ENCODE peak calls at places on chromosome 10, in five cellular contexts. F, D, G, X and M are unnamed samples.

GRCh38 chr10:52771534-52772455 is 789 bp downstream of the MBL2 start:
- DNase-seq in D (no peak), X (peak), G (no peak), F (no peak), M (no peak)

GRCh38 chr10:132766291-132766690 is 19.7 kb downstream of the NKX6-2 start:
- DNase-seq in F (no peak), D (no peak), X (no peak), G (no peak), M (no peak)

GRCh38 chr10:101512741-101513140 is 75.3 kb downstream of the POLL start:
- DNase-seq in G (no peak), D (no peak), F (no peak), X (no peak), M (no peak)

GRCh38 chr10:4241724-4242345 is 456.8 kb upstream of the KLF6 start:
- DNase-seq in G (no peak), F (peak), D (no peak), X (no peak), M (no peak)

GRCh38 chr10:122279725-122280141 is 8.6 kb downstream of the BTBD16 start:
- DNase-seq in F (no peak), G (peak), D (peak), X (peak), M (no peak)

GRCh38 chr10:11499425-11500071 is 111.9 kb downstream of the USP6NL start:
- DNase-seq in X (no peak), F (no peak), D (no peak), G (peak), M (no peak)

GRCh38 chr10:112526906-112527305 is 79.9 kb downstream of the VTI1A start:
- DNase-seq in G (no peak), F (no peak), X (no peak), D (peak), M (no peak)

GRCh38 chr10:96255569-96256335 is 15.6 kb downstream of the BLNK start:
- DNase-seq in X (no peak), D (no peak), G (no peak), F (no peak), M (no peak)

GRCh38 chr10:59362184-59362966 is at the start of gene FAM13C:
- DNase-seq in F (peak), G (no peak), X (peak), D (no peak), M (no peak)

GRCh38 chr10:116646502-116646901 is 25.7 kb downstream of the PNLIPRP2 start:
- DNase-seq in X (no peak), D (no peak), F (no peak), G (no peak), M (no peak)

GRCh38 chr10:31650010-31650409 is 278.6 kb downstream of the ARHGAP12 start:
- DNase-seq in F (no peak), D (no peak), X (no peak), G (no peak), M (no peak)

GRCh38 chr10:27372095-27372494 is 131.5 kb upstream of the ACBD5 start:
- DNase-seq in F (no peak), D (no peak), G (no peak), X (no peak), M (no peak)

GRCh38 chr10:11568578-11568977 is 42.9 kb downstream of the USP6NL start:
- DNase-seq in X (no peak), D (no peak), G (no peak), F (no peak), M (no peak)

GRCh38 chr10:23540401-23540800 is 101.5 kb downstream of the OTUD1 start:
- DNase-seq in X (no peak), G (no peak), D (no peak), F (no peak), M (no peak)

GRCh38 chr10:30589441-30589840 is 40.1 kb downstream of the LYZL2 start:
- DNase-seq in X (no peak), G (no peak), D (no peak), F (no peak), M (no peak)

GRCh38 chr10:65219444-65219843 is 1698.2 kb downstream of the REEP3 start:
- DNase-seq in X (no peak), D (no peak), G (no peak), F (no peak), M (no peak)

GRCh38 chr10:118621304-118621942 is 26.0 kb upstream of the PRLHR start:
- DNase-seq in D (no peak), G (no peak), F (no peak), X (no peak), M (no peak)

GRCh38 chr10:13340626-13341370 is 7.3 kb downstream of the SEPHS1 start:
- DNase-seq in F (no peak), G (no peak), X (no peak), D (no peak), M (peak)

GRCh38 chr10:18859659-18860058 is 188.9 kb upstream of the MALRD1 start:
- DNase-seq in X (no peak), D (no peak), F (no peak), G (no peak), M (no peak)

GRCh38 chr10:24869354-24870016 is 82.9 kb downstream of the PRTFDC1 start:
- DNase-seq in X (no peak), F (no peak), D (no peak), G (peak), M (no peak)

GRCh38 chr10:133257489-133258065 is 19.1 kb downstream of the ADAM8 start:
- DNase-seq in D (no peak), X (no peak), F (no peak), G (peak), M (no peak)

GRCh38 chr10:133247681-133248333 is 10.2 kb downstream of the VENTX start:
- DNase-seq in F (no peak), D (no peak), X (no peak), G (peak), M (no peak)

GRCh38 chr10:52940921-52941320 is 168.3 kb upstream of the MBL2 start:
- DNase-seq in G (peak), F (no peak), X (no peak), D (no peak), M (no peak)

GRCh38 chr10:116723428-116724281 is 18.7 kb downstream of the HSPA12A start:
- DNase-seq in D (no peak), G (no peak), X (no peak), F (no peak), M (no peak)

GRCh38 chr10:5869156-5869555 is 20.5 kb downstream of the ANKRD16 start:
- DNase-seq in F (no peak), G (no peak), X (no peak), D (no peak), M (no peak)

GRCh38 chr10:77244746-77245145 is 392.9 kb downstream of the KCNMA1 start:
- DNase-seq in X (no peak), F (no peak), G (no peak), D (no peak), M (no peak)

GRCh38 chr10:116654816-116655215 is 34.1 kb downstream of the PNLIPRP2 start:
- DNase-seq in G (no peak), X (peak), F (no peak), D (peak), M (no peak)

DNA sequence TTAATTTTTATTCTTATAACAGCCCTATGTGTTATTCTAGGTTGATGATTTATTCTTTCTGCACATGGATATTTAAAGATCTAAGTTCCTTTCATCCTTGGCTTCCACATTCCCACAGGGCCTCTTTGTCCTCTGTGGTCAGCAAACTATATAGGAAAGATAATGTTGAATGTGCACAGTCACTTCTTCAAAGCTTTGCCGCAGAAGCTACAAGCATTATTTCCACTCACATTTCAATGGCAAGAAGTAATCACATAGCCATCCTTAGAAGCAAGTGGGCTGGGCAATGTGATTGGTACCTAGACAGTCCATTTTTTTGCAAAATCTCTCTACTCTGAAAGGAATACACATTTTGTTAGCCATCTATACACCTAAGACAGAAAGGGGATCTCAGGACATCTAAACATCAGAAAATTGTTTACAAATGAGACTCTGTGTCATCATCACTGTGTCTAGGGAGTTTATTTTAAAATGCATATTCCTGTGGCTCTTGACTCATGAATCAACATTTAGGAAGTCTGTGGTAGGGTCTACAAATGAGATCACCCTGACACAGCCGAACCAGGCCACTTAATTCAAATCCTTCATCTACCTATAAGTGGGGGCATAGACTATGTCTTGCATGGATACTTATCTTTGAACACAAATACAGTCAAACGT is 1060.5 kb downstream of the XPNPEP1 start:
- DNase-seq in G (no peak), X (no peak), F (no peak), D (no peak), M (no peak)
- TF ChIP-seq ZNF274 in G (no peak), X (no peak), F (no peak), D (no peak), M (no peak)

GRCh38 chr10:109823196-109823595 is 100.1 kb downstream of the XPNPEP1 start:
- DNase-seq in X (no peak), D (no peak), F (no peak), G (no peak), M (no peak)
- TF ChIP-seq ZNF274 in X (no peak), D (no peak), F (no peak), G (no peak), M (no peak)

GRCh38 chr10:86043236-86043635 is 323.4 kb downstream of the GRID1 start:
- DNase-seq in X (no peak), D (no peak), F (no peak), G (no peak), M (no peak)
- TF ChIP-seq ZNF274 in X (no peak), D (no peak), F (no peak), G (no peak), M (no peak)

DNA sequence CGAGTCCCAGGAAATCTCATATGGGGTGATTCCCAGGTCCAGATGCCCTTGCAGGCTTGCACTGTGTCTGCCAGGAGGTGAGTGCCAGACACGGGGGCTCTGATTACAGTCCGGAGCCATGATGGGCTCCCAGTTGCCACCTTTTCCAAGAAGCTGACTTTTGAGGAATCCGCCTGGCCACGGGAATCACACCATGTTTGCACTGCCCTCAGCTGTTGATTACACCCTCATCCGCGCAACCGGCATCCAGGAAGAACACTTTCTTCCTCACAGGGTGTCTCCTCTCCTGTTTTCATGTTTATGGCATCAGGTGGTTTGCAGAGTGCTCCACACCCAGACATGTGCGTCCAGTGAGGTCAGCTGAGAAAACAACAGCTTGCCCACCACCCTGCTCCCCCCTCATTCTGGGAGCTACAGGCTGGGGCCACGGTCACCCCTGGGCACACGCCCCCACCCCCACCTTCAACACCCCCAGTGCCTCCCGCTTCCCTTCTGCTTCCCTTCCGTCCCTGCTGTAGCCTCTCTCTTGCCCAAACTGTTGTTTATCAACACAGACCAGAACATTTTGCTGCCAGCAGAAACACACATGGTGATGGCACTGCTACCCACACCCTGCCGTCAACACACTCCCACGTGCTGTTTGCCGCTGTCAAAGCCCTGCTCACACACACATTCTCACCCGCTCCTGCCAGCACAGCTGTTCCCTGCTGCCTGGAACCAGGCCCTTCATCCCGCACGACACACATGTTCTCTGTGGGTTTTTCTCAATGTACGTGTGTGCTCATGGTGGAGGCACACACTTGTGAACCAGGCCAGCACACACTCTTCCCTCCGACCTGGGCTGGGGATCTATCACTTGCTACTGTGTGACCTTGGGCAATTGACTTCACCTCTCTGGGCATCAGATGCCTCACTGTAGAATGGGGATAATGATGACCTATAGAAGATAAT is 35.8 kb downstream of the DDIT4 start:
- DNase-seq in F (no peak), G (no peak), D (no peak), X (no peak), M (no peak)
- TF ChIP-seq ZNF274 in F (no peak), G (no peak), D (no peak), X (no peak), M (no peak)

GRCh38 chr10:43000021-43000411 is 76.9 kb upstream of the RET start:
- DNase-seq in G (no peak), X (no peak), F (no peak), D (no peak), M (no peak)

GRCh38 chr10:42999385-43000020 is 77.4 kb upstream of the RET start:
- DNase-seq in D (no peak), X (no peak), G (no peak), F (no peak), M (no peak)

GRCh38 chr10:43000651-43001426 is 76.0 kb upstream of the RET start:
- DNase-seq in G (no peak), F (no peak), X (no peak), D (no peak), M (no peak)

GRCh38 chr10:43001427-43001795 is 75.5 kb upstream of the RET start:
- DNase-seq in D (no peak), G (no peak), F (no peak), X (no peak), M (no peak)

DNA sequence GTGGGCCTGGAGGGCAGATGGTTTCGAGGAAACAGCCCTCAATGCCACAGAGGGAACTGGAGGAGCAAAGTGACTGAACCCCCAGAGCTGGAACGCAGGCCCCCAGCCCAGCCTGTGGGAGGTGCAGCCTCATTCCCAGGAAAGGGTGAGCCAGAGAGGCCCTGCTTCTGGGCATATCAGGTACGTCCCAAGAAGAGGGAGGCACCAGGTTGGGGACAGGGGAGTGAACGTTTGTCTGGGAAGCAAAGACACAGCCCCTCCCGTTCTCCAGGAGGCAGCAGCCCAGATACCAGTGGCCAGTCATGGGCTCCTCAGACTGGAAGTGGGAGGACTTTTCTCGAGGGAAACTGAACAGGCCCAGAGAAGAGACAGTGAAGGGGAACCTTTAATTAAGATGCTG is 74.3 kb upstream of the RET start:
- DNase-seq in X (no peak), D (no peak), F (no peak), G (no peak), M (no peak)
- TF ChIP-seq ZNF274 in X (no peak), D (no peak), F (no peak), G (no peak), M (no peak)

DNA sequence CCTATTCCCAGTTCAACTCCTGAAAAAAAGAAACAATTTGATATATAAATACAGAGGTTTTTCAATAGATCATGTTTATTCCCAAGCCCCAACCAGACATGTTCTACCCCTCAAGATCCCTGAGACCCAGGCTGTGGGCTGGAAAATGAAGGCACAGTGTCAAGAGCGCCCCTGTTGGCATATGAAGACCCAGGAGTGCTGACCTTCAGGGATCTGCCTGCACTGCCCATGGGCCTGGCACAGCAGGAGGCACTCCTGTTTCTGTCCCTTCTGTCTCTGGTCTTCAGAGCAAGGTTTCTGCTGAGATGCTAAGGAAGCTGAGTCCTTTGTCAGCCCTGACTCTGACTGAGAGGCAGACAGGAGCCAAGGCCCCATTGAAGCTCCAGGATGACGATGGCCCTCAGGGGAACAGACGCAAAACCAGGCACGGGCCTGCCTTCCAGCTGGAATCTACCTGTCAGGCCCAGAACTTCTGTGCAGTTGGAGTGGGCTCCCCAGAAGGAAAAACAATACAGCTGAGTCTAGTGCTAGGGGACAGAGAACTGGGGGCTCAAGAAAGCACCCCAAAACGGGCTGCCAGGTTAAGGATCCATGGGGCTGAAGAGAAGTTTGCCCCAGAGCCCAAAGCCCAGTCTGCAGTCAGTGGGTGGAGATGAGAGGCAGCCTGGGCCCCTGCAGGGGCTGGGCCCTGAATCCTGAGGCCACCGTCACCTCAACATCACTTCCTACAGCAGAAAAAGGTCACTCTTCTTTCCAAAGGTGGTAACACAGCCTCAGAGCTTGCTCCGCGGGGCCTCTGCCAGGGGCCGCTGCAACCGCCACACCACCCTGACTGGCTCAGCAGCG is 6.7 kb upstream of the AIFM2 start:
- DNase-seq in G (no peak), F (no peak), D (no peak), X (no peak), M (no peak)
- TF ChIP-seq ZNF274 in G (no peak), F (no peak), D (no peak), X (no peak), M (no peak)

GRCh38 chr10:86004310-86004709 is 362.3 kb downstream of the GRID1 start:
- DNase-seq in G (no peak), X (no peak), F (no peak), D (no peak), M (no peak)

GRCh38 chr10:86003201-86003621 is 363.4 kb downstream of the GRID1 start:
- DNase-seq in D (no peak), F (no peak), X (no peak), G (no peak), M (no peak)

GRCh38 chr10:85997544-85997943 is 369.1 kb downstream of the GRID1 start:
- DNase-seq in X (no peak), F (no peak), G (no peak), D (no peak), M (no peak)

GRCh38 chr10:86007171-86007570 is 359.4 kb downstream of the GRID1 start:
- DNase-seq in F (no peak), D (no peak), X (no peak), G (no peak), M (no peak)

DNA sequence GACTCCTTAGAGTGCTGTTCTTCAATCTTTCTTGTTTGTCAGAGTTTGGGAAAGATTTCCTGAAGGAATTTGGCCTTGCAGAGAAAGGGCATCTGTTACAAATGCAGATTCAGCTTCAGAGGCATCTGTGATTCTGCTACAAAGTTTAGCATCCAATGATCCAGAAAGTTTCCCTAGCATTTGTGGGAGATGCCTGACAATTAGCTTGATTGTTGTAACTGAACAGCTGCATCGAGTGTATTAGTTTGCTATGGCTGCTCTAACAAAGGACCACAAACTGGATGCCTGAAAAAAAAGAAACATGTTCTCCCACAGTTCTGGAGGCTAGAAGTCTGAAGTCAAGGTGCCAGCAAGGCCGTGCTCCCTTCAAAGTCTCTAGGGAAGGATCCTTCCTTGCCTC is 365.1 kb downstream of the GRID1 start:
- DNase-seq in F (no peak), D (no peak), X (no peak), G (no peak), M (no peak)
- TF ChIP-seq ZNF274 in F (no peak), D (no peak), X (no peak), G (no peak), M (no peak)

GRCh38 chr10:124110882-124111281 is 17.5 kb upstream of the CHST15 start:
- DNase-seq in G (no peak), D (no peak), X (no peak), F (no peak), M (no peak)

GRCh38 chr10:124116771-124117510 is 23.5 kb upstream of the CHST15 start:
- DNase-seq in X (no peak), D (no peak), F (no peak), G (no peak), M (no peak)

GRCh38 chr10:124114696-124115095 is 21.3 kb upstream of the CHST15 start:
- DNase-seq in G (no peak), F (no peak), D (no peak), X (no peak), M (no peak)

GRCh38 chr10:124109261-124109660 is 15.9 kb upstream of the CHST15 start:
- DNase-seq in F (no peak), D (no peak), X (no peak), G (no peak), M (no peak)

GRCh38 chr10:124112891-124113580 is 19.6 kb upstream of the CHST15 start:
- DNase-seq in F (no peak), X (no peak), D (no peak), G (no peak), M (no peak)
- TF ChIP-seq ZNF274 in F (no peak), X (no peak), D (no peak), G (no peak), M (no peak)

GRCh38 chr10:61900829-61901783 is at the start of gene ARID5B:
- DNase-seq in D (peak), G (peak), F (no peak), X (peak), M (no peak)
- TF ChIP-seq ZNF274 in D (no peak), G (no peak), F (no peak), X (no peak), M (no peak)

GRCh38 chr10:78541528-78542470 is 508.1 kb downstream of the RPS24 start:
- DNase-seq in F (no peak), X (no peak), D (no peak), G (no peak), M (no peak)
- TF ChIP-seq ZNF274 in F (no peak), X (no peak), D (no peak), G (no peak), M (no peak)